ENCODE peak calls at places on chromosomes 5 and 9, in four cellular contexts. E is IMR-90, P is mammary epithelial cell, C is bronchial epithelial cell. G is an unnamed sample.

GRCh38 chr5:125813221-125813974 is 609.8 kb upstream of the GRAMD2B start:
- DNase-seq in E (no peak), P (no peak), C (no peak), G (peak)

GRCh38 chr5:32443145-32443540 is 1.4 kb downstream of the ZFR start:
- DNase-seq in E (peak), P (peak), C (peak), G (peak)

GRCh38 chr5:54315736-54316135 is 5.4 kb upstream of the ARL15 start:
- DNase-seq in E (no peak), P (no peak), C (peak), G (no peak)

GRCh38 chr5:53922508-53923498 is 362.4 kb downstream of the NDUFS4 start:
- DNase-seq in E (no peak), P (no peak), C (no peak), G (no peak)

GRCh38 chr5:117266237-117266725 is 691.7 kb upstream of the SEMA6A start:
- DNase-seq in E (no peak), P (no peak), C (peak), G (no peak)

GRCh38 chr5:17808566-17808965 is 174.3 kb downstream of the TAF11L14 start:
- DNase-seq in E (no peak), P (no peak), C (no peak), G (no peak)

GRCh38 chr5:169707714-169708113 is 70.6 kb downstream of the DOCK2 start:
- DNase-seq in E (no peak), P (no peak), C (no peak), G (no peak)

GRCh38 chr9:130948266-130948665 is 9.2 kb upstream of the FIBCD1 start:
- DNase-seq in E (no peak), P (peak), C (peak), G (no peak)

GRCh38 chr5:2017540-2018389 is 135.0 kb upstream of the IRX4 start:
- DNase-seq in E (peak), P (no peak), C (no peak), G (no peak)

GRCh38 chr5:36638056-36638455 is 31.6 kb downstream of the SLC1A3 start:
- DNase-seq in E (no peak), P (no peak), C (no peak), G (no peak)

GRCh38 chr9:111605041-111605559 is 5.7 kb upstream of the PTGR1 start:
- DNase-seq in E (no peak), P (no peak), C (no peak), G (no peak)

GRCh38 chr9:123893146-123893545 is 36.8 kb downstream of the DENND1A start:
- DNase-seq in E (no peak), P (no peak), C (no peak), G (no peak)

GRCh38 chr9:126221480-126221879 is 105.1 kb upstream of the MVB12B start:
- DNase-seq in E (no peak), P (no peak), C (no peak), G (no peak)

GRCh38 chr9:136358888-136359287 is 4.7 kb downstream of the DNLZ start:
- DNase-seq in E (no peak), P (no peak), C (no peak), G (no peak)

GRCh38 chr9:121312169-121312568 is 44.2 kb downstream of the GSN start:
- DNase-seq in E (no peak), P (no peak), C (no peak), G (no peak)

GRCh38 chr9:133767625-133768024 is 29.5 kb upstream of the SARDH start:
- DNase-seq in E (no peak), P (no peak), C (no peak), G (no peak)

GRCh38 chr5:109307996-109308395 is 101.8 kb downstream of the PJA2 start:
- DNase-seq in E (no peak), P (no peak), C (no peak), G (no peak)

GRCh38 chr9:4118666-4119065 is 181.2 kb downstream of the GLIS3 start:
- DNase-seq in E (no peak), P (no peak), C (no peak), G (no peak)

GRCh38 chr5:169063269-169063919 is 237.5 kb downstream of the SLIT3 start:
- DNase-seq in E (no peak), P (no peak), C (no peak), G (no peak)

GRCh38 chr5:10288600-10289213 is 19.0 kb downstream of the CMBL start:
- DNase-seq in E (no peak), P (peak), C (peak), G (peak)

GRCh38 chr5:160209917-160210316 is 19.4 kb upstream of the FABP6 start:
- DNase-seq in E (no peak), P (peak), C (peak), G (no peak)

GRCh38 chr9:34988218-34989055 is 1.1 kb upstream of the DNAJB5 start:
- DNase-seq in E (no peak), P (no peak), C (peak), G (no peak)

GRCh38 chr9:110021891-110022290 is 186.1 kb downstream of the C9orf152 start:
- DNase-seq in E (no peak), P (no peak), C (no peak), G (no peak)

GRCh38 chr9:93193373-93193725 is 9.4 kb downstream of the WNK2 start:
- DNase-seq in E (no peak), P (peak), C (peak), G (no peak)

GRCh38 chr5:69502375-69503143 is 10.0 kb downstream of the OCLN start:
- DNase-seq in E (peak), P (peak), C (peak), G (peak)

GRCh38 chr5:167731951-167732350 is 559.5 kb upstream of the WWC1 start:
- DNase-seq in E (no peak), P (no peak), C (no peak), G (no peak)
- H3K4me3 ChIP-seq in E (no peak), P (no peak), C (no peak), G (no peak)

DNA sequence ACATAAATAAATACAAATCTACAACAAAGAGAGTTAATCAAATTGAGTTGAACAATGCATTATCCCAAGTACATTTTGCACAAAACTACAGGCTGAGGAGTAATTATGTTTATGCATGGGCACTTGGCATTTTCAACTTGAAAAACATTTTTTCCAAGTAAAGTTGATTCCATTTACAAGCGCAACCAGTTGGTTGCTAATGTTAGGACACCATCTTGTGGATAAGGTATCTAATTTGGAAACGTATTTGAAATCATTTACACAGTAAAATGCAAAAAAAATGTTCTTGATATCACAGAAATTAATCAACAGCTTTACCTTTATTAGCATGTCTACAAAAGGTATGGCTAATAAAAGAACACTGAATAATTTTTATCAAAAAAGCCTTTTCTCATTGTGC is 18.8 kb downstream of the FTMT start:
- DNase-seq in E (peak), P (no peak), C (peak), G (no peak)
- TF ChIP-seq CTCF in E (peak), P (no peak), C (no peak), G (peak)

DNA sequence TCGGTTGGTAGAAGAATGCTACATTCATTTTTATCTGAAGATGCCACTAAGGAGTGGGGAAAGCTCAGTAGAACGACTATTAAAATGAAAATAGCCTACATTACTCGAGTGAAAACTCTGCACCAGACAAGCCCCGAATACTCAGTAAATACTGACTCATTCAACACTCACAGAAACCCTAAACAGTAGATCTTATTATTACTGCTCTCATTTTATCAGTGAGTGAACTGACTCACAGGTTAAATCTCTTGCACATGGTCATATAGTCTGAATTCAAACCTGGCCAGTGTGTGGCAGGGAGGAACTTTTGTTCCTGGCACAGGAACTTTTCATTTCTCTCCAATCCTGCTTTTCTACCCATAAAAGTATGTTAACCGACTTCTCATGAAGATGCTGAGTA is 9.6 kb upstream of the PAPPA start:
- DNase-seq in E (peak), P (peak), C (peak), G (no peak)
- H3K4me3 ChIP-seq in E (no peak), P (no peak), C (no peak), G (no peak)

GRCh38 chr9:114072181-114073140 is 5.6 kb downstream of the AMBP start:
- DNase-seq in E (peak), P (no peak), C (peak), G (no peak)
- TF ChIP-seq CTCF in E (no peak), P (no peak), C (no peak), G (no peak)

GRCh38 chr9:127853312-127854168 is 918 bp downstream of the ENG start:
- DNase-seq in E (no peak), P (peak), C (no peak), G (no peak)
- H3K4me3 ChIP-seq in E (peak), P (peak), C (peak), G (peak)

GRCh38 chr5:61277190-61277589 is 54.9 kb upstream of the ZSWIM6 start:
- DNase-seq in E (peak), P (no peak), C (no peak), G (no peak)
- TF ChIP-seq CTCF in E (peak), P (peak), C (no peak), G (peak)

DNA sequence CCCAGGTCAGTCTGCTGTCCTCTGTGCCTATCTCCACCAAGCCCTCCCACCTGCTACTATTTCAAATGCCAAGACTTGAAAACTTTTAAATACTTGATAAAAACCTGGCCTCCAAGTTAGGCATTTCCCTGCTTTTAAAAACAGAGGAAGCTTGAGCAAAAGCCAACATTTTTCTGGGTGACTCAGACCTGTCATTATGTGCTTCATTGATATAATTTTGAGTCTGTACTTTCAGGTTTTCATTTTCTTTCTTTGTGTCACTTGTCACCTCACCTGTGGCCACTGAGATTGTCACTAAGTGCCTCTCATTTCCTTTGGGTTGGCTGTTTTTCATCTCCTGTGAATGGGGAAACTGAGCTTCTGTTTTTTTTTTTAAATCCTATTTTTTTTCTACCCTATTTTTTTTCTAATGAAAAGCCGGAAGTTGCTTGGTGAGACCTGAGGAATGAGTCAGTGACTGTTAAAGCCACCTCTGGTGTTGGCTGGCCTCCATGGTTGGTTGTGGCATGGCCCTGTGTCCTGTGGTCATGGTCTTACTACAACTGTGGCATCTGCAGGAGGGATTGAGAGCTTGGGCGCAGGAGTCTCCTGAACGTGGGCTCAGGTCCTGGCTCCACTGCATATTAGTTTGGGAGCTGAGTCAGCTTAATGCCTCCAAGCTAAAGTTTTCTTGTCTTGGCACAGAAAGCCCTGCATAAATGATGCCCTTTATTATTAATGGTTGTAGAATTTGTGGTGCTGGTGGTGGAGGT is 56.7 kb downstream of the ARHGAP26 start:
- DNase-seq in E (peak), P (peak), C (peak), G (no peak)
- H3K4me3 ChIP-seq in E (no peak), P (no peak), C (no peak), G (no peak)

GRCh38 chr5:135204151-135204600 is 170.1 kb upstream of the PITX1 start:
- DNase-seq in E (peak), P (no peak), C (no peak), G (no peak)
- TF ChIP-seq CTCF in E (peak), P (peak), C (no peak), G (peak)

GRCh38 chr9:127876764-127877562 is 512 bp downstream of the AK1 start:
- DNase-seq in E (no peak), P (no peak), C (no peak), G (no peak)
- H3K4me3 ChIP-seq in E (peak), P (peak), C (peak), G (peak)

GRCh38 chr9:95755421-95755730 is 120.1 kb upstream of the ERCC6L2 start:
- DNase-seq in E (no peak), P (no peak), C (no peak), G (no peak)
- TF ChIP-seq CTCF in E (no peak), P (no peak), C (no peak), G (no peak)

G was measured in epithelial cell of proximal tubule.